ENCODE peak calls at places on chromosomes 6 and 20, in ten cellular contexts. Y is GM10248, W is GM13977, N is pancreas, A is NB4, O is PC-3, J is cardiac muscle cell, U is MCF 10A, T is GM06990, I is fibroblast of the aortic adventitia. K is an unnamed sample.

GRCh38 chr6:153312633-153313032 is 181.6 kb upstream of the RGS17 start:
- DNase-seq in W (peak), T (peak), J (peak), A (peak), O (peak), N (peak), Y (peak), I (peak), U (peak), K (no peak)

GRCh38 chr6:159953091-159953581 is 15.7 kb upstream of the IGF2R start:
- DNase-seq in A (peak), J (no peak), I (peak), N (no peak), W (no peak), T (no peak), O (no peak), Y (no peak), U (peak), K (no peak)

GRCh38 chr6:144413418-144413817 is 128.3 kb downstream of the UTRN start:
- DNase-seq in J (no peak), A (no peak), U (peak), Y (no peak), N (no peak), I (peak), W (no peak), T (no peak), O (peak), K (no peak)

GRCh38 chr6:94196891-94197290 is 777.5 kb upstream of the EPHA7 start:
- DNase-seq in I (no peak), T (no peak), A (no peak), O (no peak), W (no peak), N (no peak), Y (no peak), U (no peak), J (no peak), K (no peak)

GRCh38 chr20:35307666-35308653 is 15.7 kb upstream of the FAM83C start:
- DNase-seq in O (peak), Y (no peak), T (no peak), J (no peak), A (peak), I (peak), N (no peak), U (peak), W (no peak), K (no peak)

GRCh38 chr6:109050012-109050411 is 44.6 kb downstream of the SESN1 start:
- DNase-seq in A (peak), I (no peak), Y (no peak), J (no peak), U (peak), T (no peak), W (no peak), N (no peak), O (no peak), K (no peak)

GRCh38 chr6:166955865-166956443 is 396 bp downstream of the RNASET2 start:
- DNase-seq in W (no peak), Y (no peak), J (no peak), T (no peak), U (no peak), A (peak), N (no peak), I (no peak), O (peak), K (peak)

GRCh38 chr6:169618526-169619490 is 83.0 kb downstream of the WDR27 start:
- DNase-seq in W (no peak), O (peak), J (no peak), A (no peak), N (no peak), T (no peak), U (peak), Y (no peak), I (peak), K (no peak)

GRCh38 chr20:5316188-5317158 is at the start of gene PROKR2:
- DNase-seq in I (no peak), Y (peak), J (peak), O (no peak), U (no peak), A (no peak), T (no peak), W (no peak), N (peak), K (no peak)

GRCh38 chr20:20237093-20237959 is 130.6 kb upstream of the INSM1 start:
- DNase-seq in Y (peak), W (peak), J (peak), I (peak), N (no peak), O (peak), A (peak), U (peak), T (no peak), K (no peak)

GRCh38 chr20:4135385-4136077 is 120.2 kb upstream of the RNF24 start:
- DNase-seq in W (no peak), O (peak), I (peak), U (peak), N (no peak), J (no peak), A (peak), T (no peak), Y (no peak), K (no peak)

GRCh38 chr20:1664911-1665310 is 7.3 kb upstream of the SIRPG start:
- DNase-seq in T (peak), U (no peak), N (no peak), O (no peak), Y (peak), W (peak), A (peak), I (no peak), J (no peak), K (no peak)

GRCh38 chr20:56974499-56975250 is 291.8 kb downstream of the BMP7 start:
- DNase-seq in O (peak), W (peak), J (peak), N (no peak), Y (peak), U (peak), A (peak), I (no peak), T (no peak), K (no peak)

GRCh38 chr6:157236040-157236725 is 87.1 kb downstream of the TMEM242 start:
- DNase-seq in A (no peak), N (peak), T (no peak), U (no peak), W (peak), I (no peak), O (no peak), J (peak), Y (no peak), K (peak)

GRCh38 chr20:57792386-57793095 is 82.7 kb upstream of the PMEPA1 start:
- DNase-seq in T (no peak), A (no peak), O (peak), U (peak), N (no peak), I (no peak), J (no peak), Y (no peak), W (no peak), K (no peak)

GRCh38 chr6:65004283-65004682 is 702.7 kb downstream of the EYS start:
- DNase-seq in A (no peak), T (no peak), U (no peak), W (no peak), Y (no peak), N (no peak), O (no peak), I (no peak), J (no peak), K (no peak)

GRCh38 chr6:71262914-71263313 is 25.7 kb upstream of the OGFRL1 start:
- DNase-seq in Y (no peak), J (no peak), I (no peak), U (no peak), T (no peak), A (no peak), O (no peak), N (no peak), W (no peak), K (no peak)

GRCh38 chr20:16434087-16434664 is 139.1 kb downstream of the KIF16B start:
- DNase-seq in O (peak), J (peak), N (peak), I (peak), T (peak), A (peak), U (peak), W (no peak), Y (peak), K (peak)

GRCh38 chr20:44008806-44009678 is 94.4 kb downstream of the TOX2 start:
- DNase-seq in U (no peak), N (no peak), J (no peak), W (no peak), O (peak), A (no peak), I (no peak), T (no peak), Y (no peak), K (no peak)

GRCh38 chr6:139927236-139927635 is 552.8 kb upstream of the CITED2 start:
- DNase-seq in A (peak), J (no peak), I (peak), O (peak), Y (peak), N (no peak), U (peak), T (no peak), W (peak), K (no peak)

GRCh38 chr6:54135665-54136370 is 24.6 kb downstream of the MLIP start:
- DNase-seq in O (peak), T (no peak), I (peak), J (no peak), U (peak), A (no peak), N (no peak), Y (no peak), W (no peak), K (no peak)

GRCh38 chr6:17490724-17491123 is 97.3 kb downstream of the CAP2 start:
- DNase-seq in J (no peak), T (no peak), N (no peak), I (no peak), O (no peak), W (no peak), Y (no peak), U (no peak), A (no peak), K (no peak)

GRCh38 chr6:56242343-56242742 is 5.0 kb downstream of the COL21A1 start:
- DNase-seq in J (no peak), U (peak), T (no peak), Y (no peak), W (no peak), O (no peak), A (no peak), I (peak), N (no peak), K (no peak)

GRCh38 chr6:105897131-105897530 is 189.0 kb upstream of the PRDM1 start:
- DNase-seq in J (no peak), I (no peak), W (no peak), A (no peak), O (no peak), U (no peak), T (no peak), Y (no peak), N (no peak), K (no peak)

GRCh38 chr6:150494236-150494635 is 105.4 kb upstream of the PLEKHG1 start:
- DNase-seq in W (no peak), T (no peak), U (no peak), O (no peak), N (no peak), J (no peak), Y (no peak), I (no peak), A (no peak), K (no peak)

GRCh38 chr6:90368601-90369000 is 72.0 kb upstream of the BACH2 start:
- DNase-seq in W (no peak), T (no peak), I (peak), U (no peak), O (peak), N (no peak), J (no peak), Y (no peak), A (no peak), K (no peak)

GRCh38 chr20:62511915-62512610 is 36.3 kb upstream of the GATA5 start:
- DNase-seq in U (no peak), J (peak), Y (no peak), I (no peak), A (no peak), T (no peak), N (no peak), W (no peak), O (no peak), K (no peak)

GRCh38 chr6:63267046-63267445 is 52.7 kb downstream of the LGSN start:
- DNase-seq in J (no peak), A (no peak), N (no peak), Y (no peak), T (no peak), U (no peak), I (no peak), W (no peak), O (no peak), K (no peak)

DNA sequence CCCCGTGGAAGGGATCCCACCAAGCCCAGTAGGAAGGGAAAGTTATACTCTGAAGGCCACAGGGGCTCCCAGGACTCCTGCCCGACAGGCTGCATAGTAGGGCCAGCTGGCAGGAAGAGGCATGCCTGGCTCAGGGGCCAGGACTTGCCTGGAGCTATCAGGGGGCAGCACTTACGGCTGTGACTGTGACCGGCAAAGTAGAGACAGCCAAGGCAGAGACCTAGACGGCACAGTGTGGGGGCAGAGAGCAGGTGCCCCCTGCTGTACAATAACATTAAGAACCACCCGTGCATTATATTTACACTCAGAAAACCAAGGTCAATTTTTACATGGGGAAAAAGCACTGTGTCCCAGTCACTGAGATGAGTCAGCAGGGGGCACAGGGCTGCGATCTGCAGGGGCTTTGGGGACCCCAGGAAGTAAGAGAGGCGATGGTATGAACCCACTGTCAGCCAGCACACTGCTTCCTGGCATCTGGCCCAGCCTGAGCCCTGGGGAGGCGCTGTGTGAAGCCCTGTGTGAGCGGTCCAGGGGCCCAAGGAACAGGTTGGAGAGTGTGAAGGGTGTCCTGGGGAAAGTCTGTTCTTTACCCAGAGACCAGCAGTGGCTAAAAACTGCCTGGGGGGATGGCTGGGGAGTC is 9.9 kb downstream of the CCDC167 start:
- DNase-seq in W (no peak), A (peak), J (no peak), T (no peak), I (no peak), U (no peak), Y (no peak), N (no peak), O (no peak), K (no peak)
- TF ChIP-seq CTCF in W (peak), A (peak), J (peak), T (peak), I (peak), U (no peak), Y (peak), N (no peak), O (peak), K (no peak)

GRCh38 chr6:8481727-8482126 is 46.4 kb upstream of the SLC35B3 start:
- DNase-seq in U (no peak), O (peak), W (peak), I (peak), Y (peak), N (no peak), A (peak), J (no peak), T (no peak), K (no peak)
- TF ChIP-seq CTCF in U (no peak), O (peak), W (peak), I (peak), Y (peak), N (no peak), A (peak), J (no peak), T (no peak), K (no peak)

GRCh38 chr20:63956664-63957003 is 418 bp upstream of the UCKL1 start:
- DNase-seq in W (no peak), I (no peak), A (no peak), T (no peak), N (no peak), U (no peak), Y (no peak), J (no peak), O (peak), K (no peak)

GRCh38 chr20:63955846-63956663 is at the start of gene UCKL1:
- DNase-seq in N (peak), I (peak), Y (peak), T (peak), W (peak), O (peak), J (peak), A (peak), U (peak), K (peak)

GRCh38 chr20:63957690-63958441 is 1.6 kb upstream of the UCKL1 start:
- DNase-seq in A (peak), T (no peak), N (no peak), O (peak), U (peak), I (no peak), W (no peak), J (no peak), Y (no peak), K (no peak)

GRCh38 chr20:63958471-63958870 is 2.3 kb upstream of the UCKL1 start:
- DNase-seq in T (no peak), N (no peak), J (no peak), Y (no peak), O (no peak), U (no peak), I (no peak), A (no peak), W (no peak), K (no peak)

GRCh38 chr20:63957004-63957689 is 931 bp upstream of the UCKL1 start:
- DNase-seq in U (peak), A (peak), O (peak), J (peak), Y (peak), T (peak), W (peak), I (peak), N (peak), K (peak)
- TF ChIP-seq CTCF in U (peak), A (no peak), O (no peak), J (peak), Y (no peak), T (peak), W (no peak), I (peak), N (no peak), K (no peak)

GRCh38 chr6:385614-386013 is 5.9 kb upstream of the IRF4 start:
- DNase-seq in A (no peak), T (no peak), W (no peak), J (no peak), Y (no peak), N (no peak), O (no peak), I (no peak), U (no peak), K (no peak)

GRCh38 chr6:384898-385297 is 6.7 kb upstream of the IRF4 start:
- DNase-seq in T (no peak), I (no peak), W (no peak), U (no peak), J (no peak), Y (no peak), A (no peak), N (no peak), O (no peak), K (no peak)

GRCh38 chr6:381742-382461 is 9.7 kb upstream of the IRF4 start:
- DNase-seq in Y (peak), U (no peak), J (no peak), I (no peak), T (no peak), N (peak), O (no peak), W (peak), A (no peak), K (no peak)

GRCh38 chr6:380234-381218 is 11.0 kb upstream of the IRF4 start:
- DNase-seq in T (no peak), N (peak), O (no peak), I (no peak), U (no peak), A (no peak), W (no peak), J (no peak), Y (no peak), K (no peak)

DNA sequence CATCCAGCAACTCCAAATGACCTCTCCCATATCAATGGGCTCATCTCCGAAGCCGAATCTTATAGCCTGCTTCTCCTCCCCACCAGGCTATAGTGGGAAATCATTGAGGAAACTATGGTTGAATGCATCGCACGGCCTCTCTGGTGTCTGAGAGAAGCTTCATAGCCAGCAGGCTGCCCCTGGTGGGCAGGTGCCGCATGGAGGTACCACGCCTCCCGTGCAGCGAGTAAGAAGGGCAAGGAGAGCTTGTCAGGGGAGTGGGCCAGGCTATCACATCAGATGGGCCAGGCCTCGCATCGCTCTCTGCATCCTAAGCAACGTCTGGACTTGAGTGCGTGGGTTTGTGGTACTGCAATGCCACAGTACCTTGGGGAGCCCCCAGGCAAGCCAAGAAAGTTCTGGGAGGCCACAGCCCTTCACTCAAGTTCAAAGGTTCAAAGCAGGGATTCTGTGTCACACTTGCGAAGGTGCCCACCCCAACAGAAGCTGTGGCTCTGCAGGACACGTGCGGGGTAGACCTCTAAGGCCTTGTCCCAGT is 8.6 kb upstream of the IRF4 start:
- DNase-seq in Y (no peak), I (no peak), O (no peak), A (no peak), T (no peak), J (no peak), W (no peak), N (no peak), U (no peak), K (no peak)
- TF ChIP-seq CTCF in Y (no peak), I (no peak), O (no peak), A (no peak), T (no peak), J (no peak), W (no peak), N (no peak), U (no peak), K (no peak)

GRCh38 chr6:4008324-4009047 is 70.5 kb downstream of the FAM217A start:
- DNase-seq in O (peak), J (peak), U (peak), A (peak), I (peak), Y (peak), T (no peak), W (peak), N (no peak), K (no peak)
- TF ChIP-seq CTCF in O (peak), J (peak), U (peak), A (peak), I (peak), Y (peak), T (peak), W (peak), N (no peak), K (no peak)

GRCh38 chr6:24990944-24991747 is 55.4 kb upstream of the RIPOR2 start:
- DNase-seq in W (no peak), U (no peak), I (no peak), J (no peak), N (no peak), O (no peak), Y (no peak), A (no peak), T (no peak), K (no peak)

GRCh38 chr6:24994812-24995211 is 59.1 kb upstream of the RIPOR2 start:
- DNase-seq in Y (no peak), W (no peak), N (no peak), I (no peak), O (no peak), T (no peak), A (no peak), U (no peak), J (no peak), K (no peak)

GRCh38 chr6:24988562-24988961 is 52.8 kb upstream of the RIPOR2 start:
- DNase-seq in U (no peak), N (no peak), W (no peak), A (no peak), J (no peak), T (no peak), Y (no peak), I (no peak), O (no peak), K (no peak)

GRCh38 chr6:24990227-24990843 is 54.6 kb upstream of the RIPOR2 start:
- DNase-seq in N (no peak), J (no peak), W (no peak), A (no peak), I (peak), Y (no peak), O (peak), U (no peak), T (no peak), K (no peak)

GRCh38 chr6:24991748-24992467 is 56.1 kb upstream of the RIPOR2 start:
- DNase-seq in U (peak), N (peak), A (peak), O (peak), I (peak), W (peak), T (peak), J (peak), Y (peak), K (peak)
- TF ChIP-seq CTCF in U (peak), N (peak), A (peak), O (peak), I (peak), W (peak), T (peak), J (peak), Y (peak), K (no peak)